ENCODE peak calls at places on chromosomes 6 and 20, in eight cellular contexts. B is amygdala; J is activated CD8-positive, alpha-beta memory T cell treated with anti-CD3 and anti-CD28 coated beads, Interleukin-2, amount 50 U/mL, for 4 hours; E is NCI-H1417; D is T-cell; Z is Caki2; H is stimulated activated CD4-positive, alpha-beta T cell treated with anti-CD3 and anti-CD28 coated beads, Interleukin-15, amount 100 ng/mL, for 48 hours; A is foreskin melanocyte. P is an unnamed sample.

GRCh38 chr6:138972226-138972665 is 15.8 kb downstream of the REPS1 start:
- DNase-seq in B (no peak), J (no peak), E (no peak), D (no peak), Z (peak; percentile 32), H (no peak), A (no peak), P (peak; percentile 69)

GRCh38 chr20:20568604-20569205 is 143.7 kb downstream of the RALGAPA2 start:
- DNase-seq in B (peak; percentile 12), J (peak; percentile 20), E (peak; percentile 51), D (no peak), Z (peak; percentile 11), H (no peak), A (peak; percentile 29), P (peak; percentile 58)

GRCh38 chr6:141103246-141103645 is 1029.5 kb upstream of the GJE1 start:
- DNase-seq in B (no peak), J (no peak), E (no peak), D (no peak), Z (peak; percentile 84), H (no peak), A (peak; percentile 88), P (peak; percentile 74)

GRCh38 chr6:129672883-129673631 is 36.9 kb downstream of the ARHGAP18 start:
- DNase-seq in B (no peak), J (no peak), E (no peak), D (no peak), Z (peak; percentile 63), H (no peak), A (peak; percentile 76), P (peak; percentile 77)

GRCh38 chr6:81998432-81998831 is 246.0 kb upstream of the TENT5A start:
- DNase-seq in B (no peak), J (no peak), E (no peak), D (no peak), Z (no peak), H (no peak), A (no peak), P (peak; percentile 81)

GRCh38 chr6:149393002-149393679 is 6.9 kb upstream of the SUMO4 start:
- DNase-seq in B (no peak), J (no peak), E (no peak), D (no peak), Z (no peak), H (no peak), A (no peak), P (peak; percentile 55)

GRCh38 chr6:41074692-41075436 is 2.1 kb downstream of the NFYA start:
- DNase-seq in B (no peak), J (no peak), E (no peak), D (no peak), Z (no peak), H (no peak), A (no peak), P (peak; percentile 38)

GRCh38 chr6:116087437-116088027 is 13.1 kb upstream of the NT5DC1 start:
- DNase-seq in B (no peak), J (no peak), E (no peak), D (no peak), Z (peak; percentile 40), H (no peak), A (peak; percentile 81), P (peak; percentile 26)

GRCh38 chr6:16711551-16712249 is 49.6 kb downstream of the ATXN1 start:
- DNase-seq in B (no peak), J (peak; percentile 33), E (no peak), D (peak; percentile 46), Z (peak; percentile 82), H (no peak), A (no peak), P (peak; percentile 38)

GRCh38 chr6:165662041-165662491 is 975 bp downstream of the PDE10A start:
- DNase-seq in B (no peak), J (no peak), E (no peak), D (no peak), Z (peak; percentile 60), H (no peak), A (no peak), P (no peak)

GRCh38 chr20:46657618-46658017 is 6.4 kb upstream of the SLC13A3 start:
- DNase-seq in B (no peak), J (no peak), E (no peak), D (no peak), Z (no peak), H (no peak), A (no peak), P (no peak)

GRCh38 chr6:22062807-22063408 is 233.9 kb downstream of the PRL start:
- DNase-seq in B (peak; percentile 17), J (peak; percentile 56), E (no peak), D (peak; percentile 24), Z (peak; percentile 33), H (peak; percentile 45), A (no peak), P (no peak)

GRCh38 chr6:31143148-31143547 is 4.3 kb upstream of the PSORS1C2 start:
- DNase-seq in B (no peak), J (no peak), E (no peak), D (no peak), Z (peak; percentile 92), H (no peak), A (no peak), P (peak; percentile 73)

GRCh38 chr6:67369679-67370078 is 1265.4 kb upstream of the ADGRB3 start:
- DNase-seq in B (no peak), J (no peak), E (no peak), D (no peak), Z (no peak), H (no peak), A (no peak), P (no peak)

GRCh38 chr6:3299221-3299620 is 40.5 kb downstream of the PSMG4 start:
- DNase-seq in B (no peak), J (no peak), E (no peak), D (no peak), Z (no peak), H (no peak), A (no peak), P (no peak)

GRCh38 chr6:131164506-131164905 is 29.2 kb downstream of the AKAP7 start:
- DNase-seq in B (no peak), J (no peak), E (no peak), D (no peak), Z (no peak), H (no peak), A (peak; percentile 80), P (no peak)

GRCh38 chr6:133951881-133952814 is 876 bp upstream of the TBPL1 start:
- DNase-seq in B (peak; percentile 38), J (peak; percentile 45), E (peak; percentile 85), D (peak; percentile 40), Z (peak; percentile 72), H (peak; percentile 9), A (peak; percentile 68), P (peak; percentile 76)

GRCh38 chr6:65259080-65259479 is 447.9 kb downstream of the EYS start:
- DNase-seq in B (no peak), J (no peak), E (no peak), D (no peak), Z (peak; percentile 38), H (no peak), A (peak; percentile 1), P (peak; percentile 43)

GRCh38 chr20:36875702-36876472 is at the start of gene TLDC2:
- DNase-seq in B (no peak), J (no peak), E (no peak), D (no peak), Z (peak; percentile 94), H (no peak), A (no peak), P (no peak)

GRCh38 chr6:109713097-109713496 is 22.0 kb downstream of the FIG4 start:
- DNase-seq in B (no peak), J (no peak), E (no peak), D (no peak), Z (no peak), H (peak; percentile 25), A (no peak), P (no peak)

GRCh38 chr6:118551063-118551672 is 3.1 kb downstream of the PLN start:
- DNase-seq in B (no peak), J (no peak), E (peak; percentile 9), D (no peak), Z (peak; percentile 18), H (no peak), A (peak; percentile 55), P (peak; percentile 73)

GRCh38 chr6:42711930-42712329 is 10.5 kb downstream of the PRPH2 start:
- DNase-seq in B (no peak), J (no peak), E (no peak), D (no peak), Z (no peak), H (no peak), A (no peak), P (no peak)

GRCh38 chr6:85058806-85059205 is 294.4 kb upstream of the TBX18 start:
- DNase-seq in B (no peak), J (no peak), E (no peak), D (no peak), Z (no peak), H (no peak), A (no peak), P (peak; percentile 28)

GRCh38 chr6:156102129-156102528 is 646.5 kb upstream of the NOX3 start:
- DNase-seq in B (no peak), J (no peak), E (no peak), D (no peak), Z (peak; percentile 1), H (no peak), A (no peak), P (no peak)

P was measured in fibroblast of mammary gland.